ENCODE peak calls at places on chromosomes 11 and 22, in seven cellular contexts. B is Calu3; R is activated CD8-positive, alpha-beta T cell treated with anti-CD3 and anti-CD28 coated beads for 36 hours; X is glutamatergic neuron; N is astrocyte of the spinal cord; H is right lobe of liver; D is neural progenitor cell. S is an unnamed sample.

GRCh38 chr22:20130739-20131592 is 638 bp upstream of the ZDHHC8 start:
- DNase-seq in D (peak; percentile 86), N (peak; percentile 84), H (peak; percentile 88), R (peak; percentile 72), X (peak; percentile 74), B (peak; percentile 80), S (peak; percentile 92)

GRCh38 chr11:27085605-27086004 is 45.0 kb downstream of the BBOX1 start:
- DNase-seq in N (no peak), D (no peak), R (no peak), X (no peak), B (no peak), H (no peak), S (no peak)

GRCh38 chr11:75635009-75635909 is 33.6 kb downstream of the MAP6 start:
- DNase-seq in X (peak; percentile 39), H (no peak), D (peak; percentile 14), R (no peak), N (peak; percentile 41), B (no peak), S (peak; percentile 23)

GRCh38 chr11:66478823-66479740 is 1.2 kb upstream of the DPP3 start:
- DNase-seq in D (peak; percentile 60), H (peak; percentile 48), N (no peak), B (peak; percentile 42), X (no peak), R (peak; percentile 68), S (peak; percentile 32)

GRCh38 chr22:27405672-27406388 is 395.7 kb downstream of the MN1 start:
- DNase-seq in N (peak; percentile 38), H (peak; percentile 69), X (peak; percentile 73), D (peak; percentile 80), R (peak; percentile 49), B (peak; percentile 84), S (peak; percentile 53)

GRCh38 chr22:23657712-23658111 is 25.6 kb upstream of the DRICH1 start:
- DNase-seq in N (no peak), H (no peak), D (no peak), X (no peak), B (no peak), R (no peak), S (no peak)

GRCh38 chr11:71991494-71991893 is 7.2 kb upstream of the IL18BP start:
- DNase-seq in B (no peak), R (no peak), N (no peak), H (no peak), D (no peak), X (no peak), S (no peak)

GRCh38 chr11:40567392-40567791 is 892.1 kb downstream of the LRRC4C start:
- DNase-seq in R (no peak), N (no peak), D (no peak), H (no peak), X (no peak), B (no peak), S (no peak)

GRCh38 chr11:85182437-85183109 is 444.6 kb downstream of the DLG2 start:
- DNase-seq in N (peak; percentile 59), R (no peak), X (no peak), B (peak; percentile 18), H (no peak), D (peak; percentile 65), S (no peak)

GRCh38 chr11:117177534-117178209 is 871 bp upstream of the SIDT2 start:
- DNase-seq in H (no peak), B (no peak), X (no peak), N (no peak), D (no peak), R (no peak), S (no peak)

GRCh38 chr11:88475991-88476418 is 138.5 kb upstream of the CTSC start:
- DNase-seq in B (no peak), N (no peak), D (no peak), R (no peak), X (no peak), H (no peak), S (no peak)

GRCh38 chr11:68987211-68987610 is 6.4 kb upstream of the MRGPRD start:
- DNase-seq in D (no peak), N (no peak), B (no peak), X (no peak), R (no peak), H (no peak), S (no peak)

GRCh38 chr11:75557649-75558494 is 4.2 kb upstream of the SERPINH1 start:
- DNase-seq in R (no peak), X (no peak), D (no peak), N (peak; percentile 88), H (no peak), B (no peak), S (no peak)

GRCh38 chr11:69697861-69698260 is 6.0 kb downstream of the FGF19 start:
- DNase-seq in H (no peak), N (no peak), D (no peak), B (no peak), R (no peak), X (no peak), S (no peak)

GRCh38 chr11:2987881-2988280 is 4.2 kb downstream of the NAP1L4 start:
- DNase-seq in D (no peak), B (no peak), N (no peak), R (peak; percentile 63), X (no peak), H (no peak), S (no peak)

GRCh38 chr11:83924987-83925542 is 638.9 kb upstream of the CCDC90B start:
- DNase-seq in H (no peak), D (no peak), X (no peak), B (no peak), R (no peak), N (no peak), S (no peak)

GRCh38 chr11:88434333-88434976 is 96.9 kb upstream of the CTSC start:
- DNase-seq in X (no peak), R (peak; percentile 12), D (no peak), N (no peak), B (no peak), H (no peak), S (no peak)

GRCh38 chr11:28739489-28740280 is 631.5 kb downstream of the METTL15 start:
- DNase-seq in X (no peak), N (no peak), B (no peak), H (no peak), R (no peak), D (no peak), S (no peak)

GRCh38 chr11:66559141-66559861 is 9.1 kb downstream of the CTSF start:
- DNase-seq in N (no peak), R (peak; percentile 36), B (no peak), X (no peak), D (no peak), H (no peak), S (peak; percentile 27)

GRCh38 chr22:44406581-44407403 is 91.2 kb downstream of the RTL6 start:
- DNase-seq in B (no peak), R (no peak), N (peak; percentile 13), X (no peak), H (no peak), D (no peak), S (no peak)

GRCh38 chr11:32088117-32088941 is 2.5 kb upstream of the RCN1 start:
- DNase-seq in H (peak; percentile 57), N (peak; percentile 95), R (peak; percentile 19), D (no peak), X (no peak), B (peak; percentile 61), S (peak; percentile 40)

GRCh38 chr11:47175746-47176327 is 842 bp downstream of the ARFGAP2 start:
- DNase-seq in B (no peak), D (no peak), X (no peak), R (no peak), H (no peak), N (no peak), S (no peak)

GRCh38 chr11:86798988-86799387 is 1.4 kb upstream of the PRSS23 start:
- DNase-seq in B (no peak), N (peak; percentile 93), H (no peak), X (no peak), R (no peak), D (no peak), S (no peak)

GRCh38 chr22:20781272-20781990 is 7.5 kb downstream of the SERPIND1 start:
- DNase-seq in H (peak; percentile 38), R (peak; percentile 39), N (no peak), X (no peak), B (no peak), D (no peak), S (no peak)

GRCh38 chr11:128151338-128151737 is 436.0 kb downstream of the ETS1 start:
- DNase-seq in R (no peak), B (no peak), H (no peak), X (no peak), D (no peak), N (no peak), S (no peak)

GRCh38 chr11:20671856-20672546 is 2.6 kb downstream of the NELL1 start:
- DNase-seq in H (no peak), R (no peak), X (no peak), N (peak; percentile 1), D (peak; percentile 47), B (no peak), S (no peak)
- TF ChIP-seq CTCF in H (peak; percentile 26), R (no peak), X (no peak), N (peak; percentile 20), D (peak; percentile 45), B (no peak), S (no peak)

GRCh38 chr11:44113572-44113971 is 18.1 kb downstream of the EXT2 start:
- DNase-seq in R (no peak), H (no peak), X (no peak), N (no peak), B (no peak), D (no peak), S (no peak)

GRCh38 chr11:44112083-44112865 is 16.8 kb downstream of the EXT2 start:
- DNase-seq in R (peak; percentile 12), N (peak; percentile 37), B (no peak), D (no peak), X (no peak), H (no peak), S (peak; percentile 53)

GRCh38 chr11:44113018-44113417 is 17.5 kb downstream of the EXT2 start:
- DNase-seq in D (no peak), R (no peak), H (no peak), N (no peak), X (no peak), B (no peak), S (no peak)

GRCh38 chr11:44108260-44108659 is 12.8 kb downstream of the EXT2 start:
- DNase-seq in R (no peak), H (no peak), N (no peak), X (no peak), B (no peak), D (no peak), S (no peak)

GRCh38 chr11:44110231-44110679 is 14.8 kb downstream of the EXT2 start:
- DNase-seq in H (peak; percentile 40), D (peak; percentile 64), R (peak; percentile 80), X (peak; percentile 77), B (peak; percentile 65), N (peak; percentile 49), S (peak; percentile 50)
- TF ChIP-seq CTCF in H (peak; percentile 84), D (peak; percentile 89), R (peak; percentile 90), X (peak; percentile 75), B (peak; percentile 68), N (peak; percentile 85), S (peak; percentile 83)

GRCh38 chr11:1453611-1454386 is 32.8 kb downstream of the MOB2 start:
- DNase-seq in H (no peak), R (peak; percentile 50), B (peak; percentile 44), N (no peak), D (peak; percentile 73), X (no peak), S (no peak)
- TF ChIP-seq CTCF in H (peak; percentile 16), R (no peak), B (no peak), N (no peak), D (peak; percentile 46), X (no peak), S (peak; percentile 55)

DNA sequence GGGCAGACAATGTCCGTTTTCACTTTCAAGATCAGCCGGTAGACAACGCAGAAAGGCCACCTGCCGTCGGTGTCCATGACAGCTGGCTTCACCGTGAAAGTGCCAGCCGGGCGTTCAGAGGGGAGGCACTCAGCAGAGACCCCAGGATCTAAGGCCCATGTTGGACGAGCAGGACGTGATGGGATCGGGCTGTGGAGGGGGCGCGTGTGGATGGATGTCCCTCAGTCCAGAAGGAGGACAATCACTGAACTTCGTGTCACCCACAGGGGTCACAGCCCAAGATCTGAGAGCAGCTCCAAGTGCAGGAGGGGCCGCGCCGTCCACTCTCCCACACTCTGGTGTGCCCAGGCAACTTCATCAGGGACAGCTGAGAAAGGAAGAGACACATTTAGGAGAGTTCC is 164.4 kb downstream of the BRD1 start:
- DNase-seq in N (no peak), B (no peak), H (no peak), D (no peak), R (no peak), X (no peak), S (no peak)
- TF ChIP-seq CTCF in N (no peak), B (no peak), H (no peak), D (no peak), R (no peak), X (no peak), S (no peak)